ENCODE peak calls at places on chromosomes 16 and 17, in ten cellular contexts. One of them, this sample, is unnamed.

GRCh38 chr16:1900452-1900774 is 17.8 kb downstream of the HS3ST6 start:
- DNase-seq in AG04450: no peak
- DNase-seq in EL: no peak
- DNase-seq in H9: no peak
- DNase-seq in anterior cingulate cortex: no peak
- DNase-seq in SHP77: peak
- DNase-seq in endothelial cell: no peak
- DNase-seq in mucosa of descending colon: no peak
- DNase-seq in IMR-90: no peak
- DNase-seq in Caco-2: no peak
- DNase-seq in this sample: no peak

GRCh38 chr16:50537533-50538290 is 10.5 kb upstream of the NKD1 start:
- DNase-seq in IMR-90: no peak
- DNase-seq in AG04450: no peak
- DNase-seq in SHP77: no peak
- DNase-seq in endothelial cell: no peak
- DNase-seq in anterior cingulate cortex: no peak
- DNase-seq in Caco-2: no peak
- DNase-seq in H9: peak
- DNase-seq in EL: peak
- DNase-seq in mucosa of descending colon: no peak
- DNase-seq in this sample: no peak

GRCh38 chr17:59508999-59509398 is 56.4 kb upstream of the DHX40 start:
- DNase-seq in endothelial cell: no peak
- DNase-seq in anterior cingulate cortex: no peak
- DNase-seq in Caco-2: no peak
- DNase-seq in SHP77: no peak
- DNase-seq in mucosa of descending colon: no peak
- DNase-seq in EL: no peak
- DNase-seq in IMR-90: no peak
- DNase-seq in AG04450: no peak
- DNase-seq in H9: peak
- DNase-seq in this sample: no peak

GRCh38 chr17:76252040-76252954 is 12.0 kb upstream of the RNF157 start:
- DNase-seq in H9: no peak
- DNase-seq in IMR-90: peak
- DNase-seq in SHP77: no peak
- DNase-seq in anterior cingulate cortex: no peak
- DNase-seq in endothelial cell: no peak
- DNase-seq in Caco-2: peak
- DNase-seq in AG04450: peak
- DNase-seq in mucosa of descending colon: no peak
- DNase-seq in EL: peak
- DNase-seq in this sample: no peak

GRCh38 chr17:32596666-32597065 is 109.9 kb downstream of the CDK5R1 start:
- DNase-seq in anterior cingulate cortex: no peak
- DNase-seq in AG04450: no peak
- DNase-seq in SHP77: peak
- DNase-seq in endothelial cell: no peak
- DNase-seq in IMR-90: peak
- DNase-seq in EL: peak
- DNase-seq in Caco-2: no peak
- DNase-seq in mucosa of descending colon: no peak
- DNase-seq in H9: no peak
- DNase-seq in this sample: peak

GRCh38 chr16:15482068-15482747 is 47.8 kb downstream of the BMERB1 start:
- DNase-seq in anterior cingulate cortex: peak
- DNase-seq in EL: peak
- DNase-seq in AG04450: peak
- DNase-seq in IMR-90: peak
- DNase-seq in endothelial cell: peak
- DNase-seq in Caco-2: peak
- DNase-seq in H9: peak
- DNase-seq in SHP77: peak
- DNase-seq in mucosa of descending colon: peak
- DNase-seq in this sample: peak

GRCh38 chr16:69762843-69763556 is 868 bp downstream of the WWP2 start:
- DNase-seq in AG04450: no peak
- DNase-seq in anterior cingulate cortex: no peak
- DNase-seq in endothelial cell: no peak
- DNase-seq in Caco-2: peak
- DNase-seq in SHP77: no peak
- DNase-seq in mucosa of descending colon: peak
- DNase-seq in IMR-90: peak
- DNase-seq in H9: no peak
- DNase-seq in EL: peak
- DNase-seq in this sample: no peak

GRCh38 chr17:1966274-1967086 is 58.7 kb downstream of the RTN4RL1 start:
- DNase-seq in mucosa of descending colon: no peak
- DNase-seq in EL: peak
- DNase-seq in Caco-2: no peak
- DNase-seq in AG04450: no peak
- DNase-seq in H9: no peak
- DNase-seq in SHP77: no peak
- DNase-seq in anterior cingulate cortex: no peak
- DNase-seq in IMR-90: no peak
- DNase-seq in endothelial cell: no peak
- DNase-seq in this sample: no peak

GRCh38 chr17:49739662-49740271 is 24.2 kb downstream of the FAM117A start:
- DNase-seq in anterior cingulate cortex: no peak
- DNase-seq in endothelial cell: no peak
- DNase-seq in EL: no peak
- DNase-seq in mucosa of descending colon: peak
- DNase-seq in SHP77: peak
- DNase-seq in AG04450: no peak
- DNase-seq in Caco-2: no peak
- DNase-seq in H9: no peak
- DNase-seq in IMR-90: peak
- DNase-seq in this sample: peak

GRCh38 chr17:14813649-14814048 is 451.5 kb downstream of the PMP22 start:
- DNase-seq in endothelial cell: peak
- DNase-seq in mucosa of descending colon: peak
- DNase-seq in Caco-2: peak
- DNase-seq in IMR-90: no peak
- DNase-seq in AG04450: no peak
- DNase-seq in H9: peak
- DNase-seq in anterior cingulate cortex: no peak
- DNase-seq in SHP77: peak
- DNase-seq in EL: no peak
- DNase-seq in this sample: peak

GRCh38 chr16:896261-897199 is 74.3 kb downstream of the LMF1 start:
- DNase-seq in Caco-2: no peak
- DNase-seq in H9: no peak
- DNase-seq in SHP77: no peak
- DNase-seq in IMR-90: no peak
- DNase-seq in mucosa of descending colon: no peak
- DNase-seq in endothelial cell: no peak
- DNase-seq in AG04450: no peak
- DNase-seq in EL: no peak
- DNase-seq in anterior cingulate cortex: no peak
- DNase-seq in this sample: peak

GRCh38 chr17:14621826-14622621 is 321.1 kb downstream of the HS3ST3B1 start:
- DNase-seq in mucosa of descending colon: no peak
- DNase-seq in EL: peak
- DNase-seq in IMR-90: no peak
- DNase-seq in endothelial cell: no peak
- DNase-seq in anterior cingulate cortex: no peak
- DNase-seq in Caco-2: no peak
- DNase-seq in AG04450: no peak
- DNase-seq in SHP77: no peak
- DNase-seq in H9: no peak
- DNase-seq in this sample: no peak

GRCh38 chr16:68000450-68000849 is 1.2 kb upstream of the DPEP2 start:
- DNase-seq in H9: no peak
- DNase-seq in EL: no peak
- DNase-seq in anterior cingulate cortex: no peak
- DNase-seq in Caco-2: no peak
- DNase-seq in AG04450: no peak
- DNase-seq in IMR-90: no peak
- DNase-seq in endothelial cell: no peak
- DNase-seq in SHP77: no peak
- DNase-seq in mucosa of descending colon: no peak
- DNase-seq in this sample: no peak

GRCh38 chr17:74760404-74761105 is 12.1 kb downstream of the NHERF1 start:
- DNase-seq in EL: no peak
- DNase-seq in endothelial cell: no peak
- DNase-seq in IMR-90: no peak
- DNase-seq in AG04450: no peak
- DNase-seq in anterior cingulate cortex: peak
- DNase-seq in mucosa of descending colon: no peak
- DNase-seq in Caco-2: no peak
- DNase-seq in H9: no peak
- DNase-seq in SHP77: peak
- DNase-seq in this sample: peak

GRCh38 chr16:71540-72341 is 690 bp downstream of the RHBDF1 start:
- DNase-seq in endothelial cell: peak
- DNase-seq in anterior cingulate cortex: no peak
- DNase-seq in mucosa of descending colon: peak
- DNase-seq in Caco-2: peak
- DNase-seq in AG04450: no peak
- DNase-seq in IMR-90: peak
- DNase-seq in H9: peak
- DNase-seq in SHP77: no peak
- DNase-seq in EL: peak
- DNase-seq in this sample: no peak

GRCh38 chr17:55424893-55425540 is 3.4 kb upstream of the MMD start:
- DNase-seq in SHP77: no peak
- DNase-seq in EL: no peak
- DNase-seq in IMR-90: no peak
- DNase-seq in anterior cingulate cortex: no peak
- DNase-seq in endothelial cell: no peak
- DNase-seq in Caco-2: no peak
- DNase-seq in H9: no peak
- DNase-seq in AG04450: no peak
- DNase-seq in mucosa of descending colon: no peak
- DNase-seq in this sample: no peak

This sample was measured in Ammon's horn.